ENCODE peak calls at places on chromosomes 3 and 15, in five cellular contexts. One of them, this sample, is unnamed.

GRCh38 chr3:174125267-174125844 is 727.8 kb downstream of the NLGN1 start:
- DNase-seq in neuronal stem cell: no peak
- DNase-seq in mesenchymal stem cell: peak; percentile 50
- DNase-seq in H1: no peak
- DNase-seq in trophoblast cell: peak; percentile 4
- DNase-seq in this sample: peak; percentile 32

GRCh38 chr15:57496946-57497944 is 94.5 kb upstream of the MYZAP start:
- DNase-seq in neuronal stem cell: no peak
- DNase-seq in mesenchymal stem cell: no peak
- DNase-seq in H1: no peak
- DNase-seq in trophoblast cell: no peak
- DNase-seq in this sample: no peak

GRCh38 chr3:128461731-128462130 is 5.0 kb downstream of the DNAJB8 start:
- DNase-seq in neuronal stem cell: no peak
- DNase-seq in mesenchymal stem cell: no peak
- DNase-seq in H1: no peak
- DNase-seq in trophoblast cell: no peak
- DNase-seq in this sample: no peak

GRCh38 chr3:134471521-134472193 is 14.1 kb downstream of the ANAPC13 start:
- DNase-seq in neuronal stem cell: no peak
- DNase-seq in mesenchymal stem cell: peak; percentile 63
- DNase-seq in H1: no peak
- DNase-seq in trophoblast cell: no peak
- DNase-seq in this sample: no peak

GRCh38 chr3:157239082-157239704 is 79.2 kb upstream of the CCNL1 start:
- DNase-seq in neuronal stem cell: peak; percentile 36
- DNase-seq in mesenchymal stem cell: peak; percentile 65
- DNase-seq in H1: peak; percentile 34
- DNase-seq in trophoblast cell: peak; percentile 53
- DNase-seq in this sample: peak; percentile 82

GRCh38 chr3:124730920-124731297 is 657 bp downstream of the UMPS start:
- DNase-seq in neuronal stem cell: no peak
- DNase-seq in mesenchymal stem cell: no peak
- DNase-seq in H1: no peak
- DNase-seq in trophoblast cell: no peak
- DNase-seq in this sample: no peak

GRCh38 chr15:66862111-66862815 is 160.2 kb downstream of the SMAD6 start:
- DNase-seq in neuronal stem cell: no peak
- DNase-seq in mesenchymal stem cell: peak; percentile 49
- DNase-seq in H1: no peak
- DNase-seq in trophoblast cell: no peak
- DNase-seq in this sample: peak; percentile 41

GRCh38 chr3:136860541-136860940 is 1.5 kb upstream of the NCK1 start:
- DNase-seq in neuronal stem cell: peak; percentile 54
- DNase-seq in mesenchymal stem cell: peak; percentile 43
- DNase-seq in H1: no peak
- DNase-seq in trophoblast cell: no peak
- DNase-seq in this sample: no peak

GRCh38 chr15:66359740-66360139 is 3.3 kb upstream of the TIPIN start:
- DNase-seq in neuronal stem cell: no peak
- DNase-seq in mesenchymal stem cell: no peak
- DNase-seq in H1: no peak
- DNase-seq in trophoblast cell: no peak
- DNase-seq in this sample: no peak

GRCh38 chr15:85722789-85723188 is 71.9 kb downstream of the KLHL25 start:
- DNase-seq in neuronal stem cell: no peak
- DNase-seq in mesenchymal stem cell: no peak
- DNase-seq in H1: no peak
- DNase-seq in trophoblast cell: no peak
- DNase-seq in this sample: no peak

GRCh38 chr3:115239717-115240116 is 92.6 kb upstream of the ZBTB20 start:
- DNase-seq in neuronal stem cell: no peak
- DNase-seq in mesenchymal stem cell: peak; percentile 94
- DNase-seq in H1: no peak
- DNase-seq in trophoblast cell: peak; percentile 1
- DNase-seq in this sample: no peak

GRCh38 chr15:101608182-101608581 is 44.0 kb downstream of the TM2D3 start:
- DNase-seq in neuronal stem cell: no peak
- DNase-seq in mesenchymal stem cell: no peak
- DNase-seq in H1: no peak
- DNase-seq in trophoblast cell: no peak
- DNase-seq in this sample: no peak

GRCh38 chr15:25734680-25735355 is 128.3 kb downstream of the ATP10A start:
- DNase-seq in neuronal stem cell: no peak
- DNase-seq in mesenchymal stem cell: no peak
- DNase-seq in H1: no peak
- DNase-seq in trophoblast cell: no peak
- DNase-seq in this sample: no peak

GRCh38 chr3:70519913-70520659 is 207.6 kb upstream of the MDFIC2 start:
- DNase-seq in neuronal stem cell: no peak
- DNase-seq in mesenchymal stem cell: no peak
- DNase-seq in H1: no peak
- DNase-seq in trophoblast cell: no peak
- DNase-seq in this sample: no peak

GRCh38 chr3:29171583-29171990 is 109.3 kb upstream of the RBMS3 start:
- DNase-seq in neuronal stem cell: no peak
- DNase-seq in mesenchymal stem cell: peak; percentile 67
- DNase-seq in H1: no peak
- DNase-seq in trophoblast cell: no peak
- DNase-seq in this sample: no peak

GRCh38 chr15:31302778-31303433 is 23.7 kb upstream of the KLF13 start:
- DNase-seq in neuronal stem cell: no peak
- DNase-seq in mesenchymal stem cell: no peak
- DNase-seq in H1: no peak
- DNase-seq in trophoblast cell: no peak
- DNase-seq in this sample: no peak

GRCh38 chr15:78047631-78048409 is 29.7 kb downstream of the TBC1D2B start:
- DNase-seq in neuronal stem cell: no peak
- DNase-seq in mesenchymal stem cell: peak; percentile 80
- DNase-seq in H1: no peak
- DNase-seq in trophoblast cell: no peak
- DNase-seq in this sample: no peak

GRCh38 chr15:27509014-27509413 is 538.0 kb downstream of the GABRG3 start:
- DNase-seq in neuronal stem cell: no peak
- DNase-seq in mesenchymal stem cell: no peak
- DNase-seq in H1: no peak
- DNase-seq in trophoblast cell: no peak
- DNase-seq in this sample: no peak

GRCh38 chr3:139286825-139287224 is 57.0 kb upstream of the MRPS22 start:
- DNase-seq in neuronal stem cell: no peak
- DNase-seq in mesenchymal stem cell: no peak
- DNase-seq in H1: no peak
- DNase-seq in trophoblast cell: no peak
- DNase-seq in this sample: no peak

GRCh38 chr3:105747056-105747455 is 121.8 kb downstream of the CBLB start:
- DNase-seq in neuronal stem cell: no peak
- DNase-seq in mesenchymal stem cell: peak; percentile 53
- DNase-seq in H1: no peak
- DNase-seq in trophoblast cell: peak; percentile 43
- DNase-seq in this sample: no peak

GRCh38 chr3:170222647-170223541 is 670 bp downstream of the PRKCI start:
- DNase-seq in neuronal stem cell: peak; percentile 20
- DNase-seq in mesenchymal stem cell: peak; percentile 47
- DNase-seq in H1: no peak
- DNase-seq in trophoblast cell: peak; percentile 59
- DNase-seq in this sample: peak; percentile 59

GRCh38 chr3:67529915-67530314 is 124.5 kb downstream of the SUCLG2 start:
- DNase-seq in neuronal stem cell: no peak
- DNase-seq in mesenchymal stem cell: peak; percentile 14
- DNase-seq in H1: no peak
- DNase-seq in trophoblast cell: no peak
- DNase-seq in this sample: no peak

GRCh38 chr15:73318463-73319351 is 50.1 kb downstream of the HCN4 start:
- DNase-seq in neuronal stem cell: peak; percentile 43
- DNase-seq in mesenchymal stem cell: no peak
- DNase-seq in H1: no peak
- DNase-seq in trophoblast cell: no peak
- DNase-seq in this sample: peak; percentile 69

GRCh38 chr3:150739200-150739863 is 23.6 kb downstream of the SIAH2 start:
- DNase-seq in neuronal stem cell: no peak
- DNase-seq in mesenchymal stem cell: no peak
- DNase-seq in H1: no peak
- DNase-seq in trophoblast cell: no peak
- DNase-seq in this sample: no peak

GRCh38 chr15:20341901-20342605 is 199.5 kb downstream of the GOLGA6L6 start:
- DNase-seq in neuronal stem cell: no peak
- DNase-seq in mesenchymal stem cell: no peak
- DNase-seq in H1: no peak
- DNase-seq in trophoblast cell: peak; percentile 41
- DNase-seq in this sample: peak; percentile 83

GRCh38 chr3:1534252-1534651 is 441.4 kb downstream of the CNTN6 start:
- DNase-seq in neuronal stem cell: no peak
- DNase-seq in mesenchymal stem cell: no peak
- DNase-seq in H1: no peak
- DNase-seq in trophoblast cell: no peak
- DNase-seq in this sample: no peak
- H2AFZ ChIP-seq in neuronal stem cell: no peak overlapping the region
- H2AFZ ChIP-seq in mesenchymal stem cell: no peak overlapping the region
- H2AFZ ChIP-seq in H1: no peak overlapping the region
- H2AFZ ChIP-seq in trophoblast cell: no peak overlapping the region
- H2AFZ ChIP-seq in this sample: no peak overlapping the region

DNA sequence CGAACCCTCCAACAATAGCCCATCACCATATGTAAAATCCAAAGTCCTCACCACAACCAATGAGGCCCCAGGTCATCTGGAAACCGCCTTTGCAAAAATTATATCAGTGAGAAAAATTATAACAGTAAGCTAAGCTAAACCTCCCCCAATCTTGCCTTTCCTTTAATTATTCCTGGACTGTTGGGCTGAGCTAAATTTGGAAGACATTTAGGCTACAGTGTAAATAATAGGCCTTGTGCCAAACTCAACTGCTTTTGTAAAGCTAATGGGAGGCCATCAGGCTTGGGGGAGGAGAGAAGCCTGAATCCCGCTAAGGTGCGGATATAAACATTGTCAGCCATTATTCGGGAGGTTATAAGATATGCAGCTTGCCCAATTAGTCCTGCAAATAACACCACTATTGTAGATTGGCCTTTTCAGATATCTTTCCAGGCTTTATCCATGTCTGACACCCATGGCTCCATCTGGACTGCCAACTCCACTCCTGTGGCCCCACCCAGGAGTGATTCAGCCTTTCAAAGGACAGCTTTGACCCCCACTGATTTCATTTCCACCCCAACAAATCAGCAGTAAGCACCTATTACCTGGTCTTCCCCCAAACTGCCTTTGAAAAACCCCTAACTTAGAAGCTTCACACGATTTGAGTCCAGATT is 53.0 kb upstream of the CA12 start:
- DNase-seq in neuronal stem cell: no peak
- DNase-seq in mesenchymal stem cell: no peak
- DNase-seq in H1: no peak
- DNase-seq in trophoblast cell: no peak
- DNase-seq in this sample: no peak
- H2BK12ac ChIP-seq in neuronal stem cell: no peak overlapping the region
- H2BK12ac ChIP-seq in mesenchymal stem cell: no peak overlapping the region
- H2BK12ac ChIP-seq in H1: no peak overlapping the region
- H2BK12ac ChIP-seq in trophoblast cell: no peak overlapping the region
- H2BK12ac ChIP-seq in this sample: no peak overlapping the region

GRCh38 chr15:87715252-87715651 is 541.3 kb downstream of the NTRK3 start:
- DNase-seq in neuronal stem cell: no peak
- DNase-seq in mesenchymal stem cell: no peak
- DNase-seq in H1: no peak
- DNase-seq in trophoblast cell: no peak
- DNase-seq in this sample: no peak

GRCh38 chr15:87722941-87723691 is 533.4 kb downstream of the NTRK3 start:
- DNase-seq in neuronal stem cell: no peak
- DNase-seq in mesenchymal stem cell: no peak
- DNase-seq in H1: no peak
- DNase-seq in trophoblast cell: no peak
- DNase-seq in this sample: no peak

GRCh38 chr15:87716422-87716821 is 540.1 kb downstream of the NTRK3 start:
- DNase-seq in neuronal stem cell: no peak
- DNase-seq in mesenchymal stem cell: no peak
- DNase-seq in H1: no peak
- DNase-seq in trophoblast cell: no peak
- DNase-seq in this sample: peak; percentile 49

GRCh38 chr15:87724330-87724729 is 532.2 kb downstream of the NTRK3 start:
- DNase-seq in neuronal stem cell: no peak
- DNase-seq in mesenchymal stem cell: no peak
- DNase-seq in H1: no peak
- DNase-seq in trophoblast cell: no peak
- DNase-seq in this sample: no peak

DNA sequence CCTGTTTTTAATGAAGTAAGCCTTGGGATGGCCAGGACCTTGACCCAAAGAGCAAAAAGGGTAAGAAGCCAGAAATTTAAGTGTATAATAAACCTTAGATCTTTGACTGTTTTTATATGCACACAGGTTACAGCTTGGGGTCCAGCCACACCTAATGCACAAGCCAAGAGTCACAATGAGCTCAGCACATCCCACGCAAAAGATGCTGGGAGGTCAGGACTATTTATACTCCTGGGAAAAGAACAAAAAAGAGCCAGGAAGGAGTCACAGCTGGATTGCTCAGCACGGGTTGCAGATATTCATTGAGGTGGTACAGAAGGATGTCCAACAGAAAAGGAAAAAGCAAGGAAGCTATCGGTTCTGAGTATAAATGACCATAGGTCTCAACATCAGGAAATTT is 536.3 kb downstream of the NTRK3 start:
- DNase-seq in neuronal stem cell: no peak
- DNase-seq in mesenchymal stem cell: no peak
- DNase-seq in H1: no peak
- DNase-seq in trophoblast cell: no peak
- DNase-seq in this sample: no peak
- H3K18ac ChIP-seq in neuronal stem cell: no peak overlapping the region
- H3K18ac ChIP-seq in mesenchymal stem cell: no peak overlapping the region
- H3K18ac ChIP-seq in H1: no peak overlapping the region
- H3K18ac ChIP-seq in trophoblast cell: no peak overlapping the region
- H3K18ac ChIP-seq in this sample: no peak overlapping the region

DNA sequence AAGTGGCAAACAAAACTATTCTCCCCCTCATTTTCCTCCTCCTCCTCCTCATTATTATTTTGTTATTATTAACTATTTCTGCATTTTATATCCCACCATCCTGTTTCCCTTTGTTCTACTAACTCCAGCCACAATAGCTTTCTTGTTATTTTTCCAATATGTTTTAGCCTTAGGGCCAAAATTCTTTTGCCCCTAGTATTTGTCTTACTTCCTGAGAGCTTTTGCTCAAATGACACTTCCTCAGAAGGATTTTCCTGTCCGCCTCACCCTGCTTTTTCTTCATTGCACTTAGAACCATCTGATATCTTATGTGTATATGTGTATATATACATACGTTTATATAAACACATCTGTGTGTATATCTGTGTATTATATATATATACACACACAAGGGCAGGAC is 32.7 kb upstream of the NUDT16 start:
- DNase-seq in neuronal stem cell: no peak
- DNase-seq in mesenchymal stem cell: no peak
- DNase-seq in H1: no peak
- DNase-seq in trophoblast cell: no peak
- DNase-seq in this sample: no peak
- H2AFZ ChIP-seq in neuronal stem cell: no peak overlapping the region
- H2AFZ ChIP-seq in mesenchymal stem cell: no peak overlapping the region
- H2AFZ ChIP-seq in H1: no peak overlapping the region
- H2AFZ ChIP-seq in trophoblast cell: no peak overlapping the region
- H2AFZ ChIP-seq in this sample: no peak overlapping the region

GRCh38 chr15:65132841-65133549 is 613 bp downstream of the PDCD7 start:
- DNase-seq in neuronal stem cell: peak; percentile 35
- DNase-seq in mesenchymal stem cell: peak; percentile 75
- DNase-seq in H1: no peak
- DNase-seq in trophoblast cell: peak; percentile 52
- DNase-seq in this sample: peak; percentile 53
- H2BK12ac ChIP-seq in neuronal stem cell: no peak overlapping the region
- H2BK12ac ChIP-seq in mesenchymal stem cell: no peak overlapping the region
- H2BK12ac ChIP-seq in H1: peak overlapping the region; percentile 50
- H2BK12ac ChIP-seq in trophoblast cell: no peak overlapping the region
- H2BK12ac ChIP-seq in this sample: no peak overlapping the region